ENCODE peak calls at places on chromosomes 4 and X, in four cellular contexts. X is uterus, B is ovary, C is gastrocnemius medialis. Q is an unnamed sample.

GRCh38 chrX:101429934-101430333 is 21.9 kb downstream of the HNRNPH2 start:
- DNase-seq in X (no peak), B (no peak), C (no peak), Q (no peak)

GRCh38 chrX:119736206-119736764 is 22.1 kb upstream of the SOWAHD start:
- DNase-seq in X (no peak), B (no peak), C (no peak), Q (no peak)

GRCh38 chr4:168759959-168760527 is 250.0 kb downstream of the CBR4 start:
- DNase-seq in X (no peak), B (no peak), C (peak; percentile 27), Q (no peak)

GRCh38 chrX:42096262-42096939 is 173.0 kb upstream of the CASK start:
- DNase-seq in X (no peak), B (peak; percentile 53), C (no peak), Q (no peak)

GRCh38 chr4:46211406-46211805 is 87.6 kb upstream of the GABRG1 start:
- DNase-seq in X (no peak), B (no peak), C (no peak), Q (no peak)

GRCh38 chrX:2662586-2662985 is 28.5 kb upstream of the CD99 start:
- DNase-seq in X (no peak), B (no peak), C (no peak), Q (no peak)

GRCh38 chr4:108360857-108361820 is 192.4 kb upstream of the LEF1 start:
- DNase-seq in X (no peak), B (no peak), C (no peak), Q (no peak)

GRCh38 chr4:124321370-124321769 is 391.2 kb downstream of the ANKRD50 start:
- DNase-seq in X (no peak), B (no peak), C (no peak), Q (no peak)

GRCh38 chrX:35670894-35671293 is 127.2 kb upstream of the MAGEB16 start:
- DNase-seq in X (no peak), B (no peak), C (no peak), Q (peak; percentile 7)

GRCh38 chr4:73735231-73735630 is 5.1 kb upstream of the CXCL8 start:
- DNase-seq in X (no peak), B (no peak), C (no peak), Q (no peak)

GRCh38 chr4:71141125-71141524 is 147.7 kb downstream of the DCK start:
- DNase-seq in X (no peak), B (no peak), C (no peak), Q (no peak)

GRCh38 chrX:2650037-2650436 is 41.1 kb upstream of the CD99 start:
- DNase-seq in X (no peak), B (no peak), C (no peak), Q (no peak)

GRCh38 chrX:39814391-39814790 is 283.4 kb downstream of the BCOR start:
- DNase-seq in X (no peak), B (no peak), C (no peak), Q (peak; percentile 54)

GRCh38 chr4:113998531-113998930 is 19.1 kb upstream of the ARSJ start:
- DNase-seq in X (no peak), B (no peak), C (no peak), Q (no peak)

GRCh38 chrX:97315939-97316338 is 432.2 kb downstream of the RPA4 start:
- DNase-seq in X (no peak), B (no peak), C (no peak), Q (peak; percentile 8)

GRCh38 chrX:31266172-31267076 is 194.6 kb upstream of the FTHL17 start:
- DNase-seq in X (peak; percentile 25), B (peak; percentile 61), C (peak; percentile 16), Q (no peak)

GRCh38 chr4:84159767-84160166 is 339.3 kb downstream of the NKX6-1 start:
- DNase-seq in X (no peak), B (no peak), C (no peak), Q (no peak)

GRCh38 chr4:47598320-47598719 is 113.2 kb downstream of the ATP10D start:
- DNase-seq in X (no peak), B (no peak), C (no peak), Q (no peak)

GRCh38 chr4:176011523-176011922 is 54.1 kb upstream of the WDR17 start:
- DNase-seq in X (no peak), B (no peak), C (no peak), Q (no peak)

GRCh38 chr4:78706302-78706701 is 69.8 kb upstream of the BMP2K start:
- DNase-seq in X (no peak), B (no peak), C (no peak), Q (no peak)

GRCh38 chr4:86130160-86130933 is 229.5 kb downstream of the MAPK10 start:
- DNase-seq in X (no peak), B (no peak), C (no peak), Q (no peak)

GRCh38 chr4:176425035-176425434 is 105.3 kb downstream of the SPCS3 start:
- DNase-seq in X (no peak), B (no peak), C (no peak), Q (no peak)

GRCh38 chr4:122712782-122713181 is 19.7 kb upstream of the BBS12 start:
- DNase-seq in X (no peak), B (no peak), C (no peak), Q (no peak)

GRCh38 chr4:70187216-70187615 is 8.3 kb upstream of the ODAM start:
- DNase-seq in X (no peak), B (no peak), C (no peak), Q (no peak)

GRCh38 chr4:60223098-60223497 is 977.0 kb upstream of the ADGRL3 start:
- DNase-seq in X (no peak), B (no peak), C (no peak), Q (no peak)

GRCh38 chr4:184898793-184899192 is 73.0 kb upstream of the ACSL1 start:
- DNase-seq in X (no peak), B (no peak), C (no peak), Q (no peak)

GRCh38 chrX:912677-913076 is 282.1 kb downstream of the SHOX start:
- DNase-seq in X (no peak), B (no peak), C (no peak), Q (no peak)

GRCh38 chrX:45445745-45446412 is 245.2 kb upstream of the DIPK2B start:
- DNase-seq in X (no peak), B (no peak), C (no peak), Q (no peak)

GRCh38 chr4:60857354-60857753 is 342.8 kb upstream of the ADGRL3 start:
- DNase-seq in X (no peak), B (no peak), C (no peak), Q (no peak)

GRCh38 chrX:50081282-50081955 is 119.4 kb downstream of the AKAP4 start:
- DNase-seq in X (no peak), B (peak; percentile 29), C (peak; percentile 23), Q (no peak)

GRCh38 chrX:40049084-40049641 is 48.6 kb downstream of the BCOR start:
- DNase-seq in X (no peak), B (no peak), C (no peak), Q (no peak)

GRCh38 chrX:118571829-118572228 is 76.2 kb downstream of the DOCK11 start:
- DNase-seq in X (no peak), B (no peak), C (no peak), Q (no peak)

GRCh38 chr4:44760142-44760898 is 34.0 kb upstream of the GNPDA2 start:
- DNase-seq in X (no peak), B (no peak), C (no peak), Q (peak; percentile 26)

GRCh38 chr4:118271788-118272187 is 81.0 kb downstream of the PRSS12 start:
- DNase-seq in X (no peak), B (no peak), C (no peak), Q (no peak)

DNA sequence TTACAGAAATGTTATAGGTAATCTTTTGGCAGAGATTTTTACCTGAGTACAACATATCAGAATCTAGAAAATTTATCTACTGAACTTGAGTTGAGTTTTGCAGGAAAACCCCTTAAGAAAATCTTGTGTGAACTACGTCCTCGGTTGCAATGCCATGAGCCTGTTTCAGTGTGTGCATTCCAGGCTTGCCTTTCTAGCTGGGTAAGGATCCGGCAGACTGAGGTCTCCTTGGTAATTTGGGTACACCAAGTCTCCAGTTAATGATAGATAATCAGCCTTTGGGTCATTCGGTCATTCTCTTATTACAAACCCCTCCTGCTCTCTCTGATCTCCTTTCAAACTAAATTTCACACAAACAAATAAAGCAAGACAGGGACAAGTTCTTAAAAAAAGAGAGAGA is 5.9 kb upstream of the HAND2 start:
- DNase-seq in X (no peak), B (no peak), C (no peak), Q (no peak)
- H3K4me3 ChIP-seq in X (no peak overlapping the region), B (no peak overlapping the region), C (no peak overlapping the region), Q (no peak overlapping the region)

GRCh38 chr4:40214038-40214437 is 17.2 kb downstream of the RHOH start:
- DNase-seq in X (no peak), B (no peak), C (no peak), Q (no peak)

GRCh38 chr4:40214661-40215418 is 18.0 kb downstream of the RHOH start:
- DNase-seq in X (no peak), B (no peak), C (no peak), Q (no peak)

GRCh38 chr4:40211224-40212185 is 14.7 kb downstream of the RHOH start:
- DNase-seq in X (no peak), B (no peak), C (no peak), Q (no peak)

GRCh38 chr4:40210776-40211175 is 13.9 kb downstream of the RHOH start:
- DNase-seq in X (no peak), B (no peak), C (no peak), Q (no peak)

DNA sequence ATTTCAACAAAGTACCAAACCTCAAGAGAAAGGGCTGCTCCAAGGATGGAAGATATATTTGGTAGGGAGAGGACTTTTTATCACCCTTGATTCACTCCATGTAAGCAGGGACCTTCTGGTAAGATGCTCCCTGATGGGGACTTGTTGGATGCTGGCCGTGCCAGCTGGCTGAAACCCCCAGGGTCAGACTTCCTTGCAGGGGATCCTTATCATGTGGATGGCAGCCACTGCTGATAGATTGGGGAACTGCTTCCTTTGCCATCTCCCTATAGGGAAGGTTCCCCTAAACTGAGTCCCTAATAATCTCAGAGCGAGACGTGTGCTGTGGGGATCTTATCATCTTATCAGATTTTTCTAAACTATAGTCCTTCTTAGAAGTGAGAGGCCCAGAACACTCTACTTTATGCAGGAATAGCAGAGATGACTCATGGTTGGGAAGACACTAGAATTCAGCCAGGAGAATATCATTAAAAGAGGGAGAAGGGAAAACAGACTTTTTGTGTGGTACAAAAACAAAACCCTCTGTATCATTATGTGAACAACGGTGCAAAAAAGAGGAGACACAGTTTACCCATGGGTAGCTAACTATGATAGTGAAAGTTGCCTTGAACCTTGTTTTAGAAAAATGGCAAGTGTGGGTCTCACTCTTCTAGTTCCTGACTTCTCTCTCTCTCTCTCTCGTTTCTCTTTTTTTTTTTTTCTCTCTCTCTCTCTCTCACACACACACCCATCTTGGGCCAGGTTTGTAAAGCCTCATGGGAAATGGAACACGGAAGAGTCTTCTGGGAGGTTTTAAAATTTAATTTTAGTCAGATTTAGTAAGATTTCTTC is 16.1 kb downstream of the RHOH start:
- DNase-seq in X (no peak), B (no peak), C (no peak), Q (no peak)
- H3K4me3 ChIP-seq in X (no peak overlapping the region), B (no peak overlapping the region), C (no peak overlapping the region), Q (no peak overlapping the region)

GRCh38 chr4:37388672-37389368 is 144.3 kb downstream of the NWD2 start:
- DNase-seq in X (no peak), B (no peak), C (no peak), Q (no peak)

GRCh38 chr4:37392540-37393255 is 148.2 kb downstream of the NWD2 start:
- DNase-seq in X (peak; percentile 15), B (no peak), C (peak; percentile 23), Q (no peak)

GRCh38 chr4:37385424-37385823 is 140.9 kb downstream of the NWD2 start:
- DNase-seq in X (no peak), B (no peak), C (no peak), Q (no peak)

GRCh38 chr4:37389967-37390580 is 145.5 kb downstream of the NWD2 start:
- DNase-seq in X (no peak), B (no peak), C (no peak), Q (peak; percentile 63)

GRCh38 chr4:37389369-37389765 is 144.8 kb downstream of the NWD2 start:
- DNase-seq in X (no peak), B (no peak), C (no peak), Q (no peak)
- H3K4me3 ChIP-seq in X (no peak overlapping the region), B (no peak overlapping the region), C (no peak overlapping the region), Q (no peak overlapping the region)

GRCh38 chr4:98577956-98578355 is 80.5 kb downstream of the TSPAN5 start:
- DNase-seq in X (no peak), B (no peak), C (no peak), Q (no peak)
- H3K4me3 ChIP-seq in X (no peak overlapping the region), B (no peak overlapping the region), C (no peak overlapping the region), Q (no peak overlapping the region)